ENCODE peak calls at places on chromosomes 5 and 9, in six cellular contexts. W, L, O, U, S and F are unnamed samples.
A peak's percentile ranks its signal among the peaks of the same experiment; 100 is the strongest.

GRCh38 chr5:72107874-72108199 is 562 bp downstream of the MAP1B start:
- DNase-seq in W (peak; percentile 43), U (no peak), L (no peak), S (no peak), O (peak; percentile 33), F (peak; percentile 61)

GRCh38 chr9:16515207-16515606 is 355.3 kb downstream of the BNC2 start:
- DNase-seq in U (no peak), O (no peak), S (no peak), L (no peak), W (no peak), F (no peak)

GRCh38 chr9:99366601-99367000 is 144.5 kb downstream of the SEC61B start:
- DNase-seq in S (no peak), O (no peak), W (no peak), U (no peak), L (no peak), F (no peak)

GRCh38 chr9:89418112-89418872 is 79.6 kb downstream of the SEMA4D start:
- DNase-seq in O (no peak), L (peak; percentile 28), S (no peak), W (no peak), U (no peak), F (no peak)

GRCh38 chr9:118038713-118039112 is 334.5 kb downstream of the TLR4 start:
- DNase-seq in U (no peak), W (no peak), O (no peak), L (no peak), S (no peak), F (no peak)

GRCh38 chr9:3736186-3736585 is 210.4 kb upstream of the RFX3 start:
- DNase-seq in O (no peak), L (no peak), U (no peak), W (no peak), S (no peak), F (no peak)

GRCh38 chr5:112917453-112918005 is 4.5 kb downstream of the REEP5 start:
- DNase-seq in L (no peak), U (no peak), W (peak; percentile 18), S (no peak), O (peak; percentile 37), F (no peak)

GRCh38 chr5:80156156-80156555 is 99.7 kb downstream of the SERINC5 start:
- DNase-seq in O (no peak), W (no peak), L (no peak), U (no peak), S (no peak), F (no peak)

GRCh38 chr5:80034962-80035821 is at the start of gene THBS4:
- DNase-seq in O (peak; percentile 43), W (no peak), U (no peak), L (no peak), S (peak; percentile 19), F (no peak)

GRCh38 chr5:142677212-142677611 is 8.7 kb downstream of the FGF1 start:
- DNase-seq in O (no peak), L (no peak), U (no peak), S (no peak), W (no peak), F (no peak)

GRCh38 chr5:135591277-135591676 is 12.5 kb upstream of the CXCL14 start:
- DNase-seq in W (no peak), S (no peak), U (no peak), O (no peak), L (no peak), F (no peak)

GRCh38 chr9:28542928-28543327 is 969.6 kb upstream of the C9orf72 start:
- DNase-seq in L (no peak), O (no peak), S (no peak), U (no peak), W (no peak), F (no peak)

GRCh38 chr5:55037046-55037771 is 13.2 kb downstream of the GZMK start:
- DNase-seq in U (no peak), L (peak; percentile 47), S (no peak), O (no peak), W (no peak), F (no peak)

GRCh38 chr5:115601709-115602584 is at the start of gene TICAM2:
- DNase-seq in L (peak; percentile 55), O (no peak), W (peak; percentile 49), S (peak; percentile 70), U (no peak), F (peak; percentile 19)

GRCh38 chr5:33272288-33272687 is 168.5 kb upstream of the TARS1 start:
- DNase-seq in W (no peak), L (no peak), U (peak; percentile 78), O (no peak), S (no peak), F (peak; percentile 30)

GRCh38 chr9:126687868-126688503 is 74.3 kb downstream of the LMX1B start:
- DNase-seq in W (no peak), U (no peak), S (no peak), O (no peak), L (no peak), F (no peak)

GRCh38 chr5:14011089-14012004 is 66.9 kb upstream of the DNAH5 start:
- DNase-seq in U (peak; percentile 69), W (peak; percentile 94), S (peak; percentile 83), L (no peak), O (peak; percentile 70), F (peak; percentile 87)